ENCODE peak calls at places on chromosomes 11 and 22, in four cellular contexts. V, L, W and C are unnamed samples.

GRCh38 chr11:120853435-120853834 is 170.5 kb upstream of the TBCEL start:
- DNase-seq in L (no peak), W (no peak), V (no peak), C (no peak)

GRCh38 chr22:19533857-19534256 is 9.6 kb upstream of the CLDN5 start:
- DNase-seq in L (no peak), V (no peak), W (no peak), C (no peak)

GRCh38 chr22:18112440-18112839 is 1.8 kb downstream of the TUBA8 start:
- DNase-seq in L (no peak), V (no peak), W (no peak), C (no peak)

GRCh38 chr11:66322732-66323427 is 6.0 kb upstream of the CD248 start:
- DNase-seq in V (peak), L (no peak), W (peak), C (no peak)

GRCh38 chr11:115425243-115425642 is 79.0 kb downstream of the CADM1 start:
- DNase-seq in W (no peak), L (no peak), V (no peak), C (no peak)

GRCh38 chr11:85815186-85815911 is 4.4 kb upstream of the SYTL2 start:
- DNase-seq in L (no peak), W (no peak), V (peak), C (peak)

GRCh38 chr11:128599729-128600128 is 12.4 kb upstream of the ETS1 start:
- DNase-seq in W (no peak), V (peak), L (no peak), C (no peak)

GRCh38 chr22:37623075-37624016 is 14.7 kb downstream of the GGA1 start:
- DNase-seq in L (no peak), W (peak), V (peak), C (peak)

GRCh38 chr22:27827586-27828213 is 26.1 kb upstream of the MN1 start:
- DNase-seq in L (no peak), V (no peak), W (no peak), C (no peak)

GRCh38 chr22:29079218-29079901 is 6.5 kb downstream of the KREMEN1 start:
- DNase-seq in L (no peak), W (no peak), V (peak), C (no peak)

GRCh38 chr11:103257360-103257759 is 148.1 kb downstream of the DYNC2H1 start:
- DNase-seq in W (no peak), L (no peak), V (peak), C (peak)

GRCh38 chr11:74937696-74938475 is 11.0 kb downstream of the XRRA1 start:
- DNase-seq in L (no peak), W (no peak), V (peak), C (no peak)

GRCh38 chr11:44596541-44597276 is 31.2 kb downstream of the CD82 start:
- DNase-seq in W (no peak), V (peak), L (no peak), C (no peak)

GRCh38 chr11:128776088-128776433 is 82.2 kb downstream of the FLI1 start:
- DNase-seq in L (no peak), V (no peak), W (no peak), C (no peak)

GRCh38 chr11:13972033-13972910 is 9.7 kb downstream of the SPON1 start:
- DNase-seq in V (peak), W (no peak), L (no peak), C (no peak)

GRCh38 chr11:62208785-62209144 is 292 bp downstream of the SCGB2A1 start:
- DNase-seq in L (no peak), V (no peak), W (no peak), C (no peak)

GRCh38 chr22:30864441-30865420 is 103.8 kb downstream of the MORC2 start:
- DNase-seq in L (no peak), W (no peak), V (no peak), C (no peak)

GRCh38 chr22:21942407-21942895 is 10.2 kb downstream of the PPM1F start:
- DNase-seq in L (no peak), V (peak), W (peak), C (peak)

GRCh38 chr22:18145676-18146388 is 4.1 kb upstream of the USP18 start:
- DNase-seq in L (no peak), W (no peak), V (no peak), C (no peak)

GRCh38 chr22:20084547-20085413 is 4.7 kb downstream of the DGCR8 start:
- DNase-seq in W (no peak), V (peak), L (no peak), C (no peak)

GRCh38 chr11:660681-661444 is 23.8 kb downstream of the DRD4 start:
- DNase-seq in V (no peak), W (no peak), L (no peak), C (no peak)

GRCh38 chr11:108836541-108836940 is 171.7 kb downstream of the DDX10 start:
- DNase-seq in V (no peak), W (no peak), L (no peak), C (no peak)

GRCh38 chr11:71178076-71178475 is 74.3 kb downstream of the SHANK2 start:
- DNase-seq in W (no peak), L (no peak), V (no peak), C (no peak)
- H3K27ac ChIP-seq in W (no peak), L (no peak), V (no peak), C (no peak)

GRCh38 chr11:8765294-8765693 is 82.7 kb downstream of the RPL27A start:
- DNase-seq in W (no peak), V (peak), L (no peak), C (no peak)
- H3K27ac ChIP-seq in W (peak), V (peak), L (no peak), C (no peak)

DNA sequence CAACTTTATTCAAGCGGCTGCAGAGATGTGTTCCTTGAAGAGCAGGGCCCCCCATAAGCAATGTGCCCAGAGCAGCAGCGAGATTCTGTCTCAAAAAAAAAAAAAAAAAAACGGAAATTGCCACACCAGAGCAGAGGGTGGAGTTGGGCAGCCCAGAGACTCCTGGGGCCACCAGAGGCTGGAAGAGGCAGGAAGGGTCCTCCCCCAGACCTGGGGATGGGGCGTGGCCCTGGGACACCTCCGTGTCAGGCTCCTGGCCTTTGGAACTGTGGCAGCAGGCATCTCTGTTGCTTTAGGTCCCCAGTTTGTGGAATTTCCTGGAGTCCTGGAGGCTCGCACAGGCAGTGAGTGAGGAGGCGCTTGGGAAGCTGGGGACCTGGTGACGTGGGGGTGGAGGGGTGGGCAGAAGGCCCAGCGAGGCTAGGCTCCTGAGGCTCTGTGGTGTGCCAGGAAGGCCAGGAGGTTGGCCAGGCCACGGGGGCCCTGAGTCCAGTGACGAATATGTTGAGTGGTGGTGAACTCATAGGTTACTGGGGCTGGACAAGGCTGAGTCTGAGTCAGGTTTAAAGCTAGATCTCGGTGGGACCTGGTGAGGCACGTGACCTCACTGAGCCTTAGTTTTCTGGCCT is 735.6 kb downstream of the BRD1 start:
- DNase-seq in L (no peak), W (no peak), V (no peak), C (no peak)
- H3K27ac ChIP-seq in L (no peak), W (no peak), V (no peak), C (no peak)

DNA sequence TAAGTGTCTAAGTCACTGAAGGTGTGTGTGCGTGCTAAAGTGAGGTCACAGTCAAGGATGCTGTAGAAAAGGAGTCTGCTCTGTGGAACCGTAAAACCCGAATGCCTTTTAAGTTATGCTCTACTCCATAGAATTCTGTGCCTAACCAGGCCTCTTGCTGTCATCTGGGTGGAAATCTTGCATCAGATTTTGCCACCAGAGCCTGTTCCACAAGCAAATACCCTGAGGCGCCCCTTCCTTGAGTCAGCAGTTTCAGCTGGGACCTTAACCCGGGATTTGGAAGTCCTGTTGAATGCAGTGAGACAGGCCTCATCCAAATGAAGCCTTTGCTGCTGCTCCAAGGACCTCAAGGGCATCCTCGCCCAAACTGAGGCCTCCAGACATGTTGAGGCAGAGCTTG is 109.8 kb downstream of the WNT11 start:
- DNase-seq in W (no peak), V (no peak), L (no peak), C (no peak)
- H3K27ac ChIP-seq in W (no peak), V (no peak), L (no peak), C (no peak)

DNA sequence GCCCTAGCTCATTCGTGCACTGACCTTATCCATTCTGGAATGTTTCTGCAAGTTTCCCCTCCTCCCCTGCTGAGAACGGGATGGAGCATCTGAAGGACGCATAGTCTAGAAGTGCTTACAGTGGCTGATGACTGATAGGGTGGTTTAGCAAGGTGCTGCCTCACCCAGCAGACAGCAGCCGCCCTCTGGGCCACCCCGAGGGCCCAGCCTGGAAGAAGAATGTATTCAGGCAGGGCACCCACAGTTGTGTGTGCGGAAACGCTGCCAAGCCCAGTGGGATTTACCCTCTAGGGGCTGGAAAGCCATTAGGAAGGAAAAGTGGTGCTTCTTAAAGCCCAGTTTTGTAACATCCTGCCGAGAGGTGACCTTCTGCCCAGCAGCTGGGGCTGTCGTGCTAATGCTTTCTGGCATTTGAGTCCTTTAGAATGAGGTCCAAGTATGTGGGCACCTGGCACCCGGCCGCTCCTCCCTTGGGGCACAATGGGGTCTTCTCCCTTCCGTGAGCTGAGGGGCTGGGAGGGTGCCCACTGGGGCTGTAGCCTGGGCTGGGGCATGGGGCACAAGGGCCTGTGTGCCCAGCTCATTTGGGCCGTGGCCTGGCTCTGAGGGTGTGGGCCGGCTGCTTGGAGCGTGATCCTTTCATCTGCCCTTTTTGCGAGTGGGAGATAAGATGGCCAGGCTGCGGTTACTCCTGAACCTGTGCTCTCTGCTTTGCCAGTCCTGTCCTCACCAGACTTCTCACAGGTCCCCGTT is 14.4 kb downstream of the FBLN1 start:
- DNase-seq in W (no peak), L (no peak), V (peak), C (no peak)
- H3K27ac ChIP-seq in W (no peak), L (no peak), V (peak), C (peak)

DNA sequence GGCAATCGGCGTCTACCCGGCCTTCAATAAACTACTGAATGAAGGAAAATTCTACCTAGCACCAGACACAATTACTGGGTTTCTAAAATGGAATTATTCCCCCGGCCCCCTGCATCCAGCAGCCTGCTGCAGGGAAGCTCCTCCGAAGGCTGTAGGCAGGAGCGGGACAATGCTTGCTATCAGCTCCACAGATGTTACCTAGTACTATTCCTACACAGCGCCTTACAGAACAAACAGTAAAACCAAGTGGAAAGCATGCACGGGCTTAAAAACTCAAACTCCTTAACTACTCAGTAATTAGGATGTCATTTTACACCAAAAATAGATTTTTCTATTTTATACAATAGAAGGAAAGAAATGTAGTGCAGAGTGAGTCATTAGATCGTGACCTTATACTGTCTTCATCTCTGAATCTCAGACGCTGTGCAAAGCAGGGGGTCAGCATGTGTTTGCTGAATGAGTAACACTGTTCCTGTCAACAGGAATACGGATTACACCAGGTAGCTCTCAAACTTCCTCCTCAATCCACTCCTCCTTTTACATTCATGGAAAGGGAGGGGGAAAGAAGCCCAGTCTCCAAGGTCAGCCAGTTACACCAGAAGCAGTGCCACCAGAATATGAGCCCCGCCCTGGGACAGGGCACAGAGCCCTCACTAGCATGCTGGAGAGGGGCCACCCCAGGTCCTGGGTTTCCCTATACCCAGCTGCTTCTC is 74.9 kb downstream of the PACSIN2 start:
- DNase-seq in L (no peak), V (peak), W (no peak), C (peak)
- H3K27ac ChIP-seq in L (no peak), V (peak), W (peak), C (peak)